ENCODE peak calls at places on chromosomes 5 and 9, in nine cellular contexts. One of them, this sample, is unnamed.

GRCh38 chr5:143182901-143183820 is 220.3 kb downstream of the NR3C1 start:
- DNase-seq in activated CD8-positive, alpha-beta T cell treated with anti-CD3 and anti-CD28 coated beads for 36 hours: peak
- DNase-seq in RCC 7860: no peak
- DNase-seq in fibroblast of lung: no peak
- DNase-seq in NCI-H1092 treated with DMSO at 0.1 percent for 48 hours: peak
- DNase-seq in activated CD4-positive, alpha-beta T cell treated with anti-CD3 and anti-CD28 coated beads for 36 hours: peak
- DNase-seq in breast epithelium: no peak
- DNase-seq in sciatic nerve: no peak
- DNase-seq in A673: no peak
- DNase-seq in this sample: no peak

GRCh38 chr5:61969761-61970160 is 336.2 kb upstream of the KIF2A start:
- DNase-seq in NCI-H1092 treated with DMSO at 0.1 percent for 48 hours: no peak
- DNase-seq in activated CD4-positive, alpha-beta T cell treated with anti-CD3 and anti-CD28 coated beads for 36 hours: no peak
- DNase-seq in activated CD8-positive, alpha-beta T cell treated with anti-CD3 and anti-CD28 coated beads for 36 hours: no peak
- DNase-seq in breast epithelium: no peak
- DNase-seq in sciatic nerve: no peak
- DNase-seq in A673: no peak
- DNase-seq in fibroblast of lung: no peak
- DNase-seq in RCC 7860: no peak
- DNase-seq in this sample: no peak

GRCh38 chr5:72817076-72817476 is 615 bp downstream of the TNPO1 start:
- DNase-seq in fibroblast of lung: peak
- DNase-seq in activated CD4-positive, alpha-beta T cell treated with anti-CD3 and anti-CD28 coated beads for 36 hours: peak
- DNase-seq in sciatic nerve: peak
- DNase-seq in A673: no peak
- DNase-seq in breast epithelium: peak
- DNase-seq in RCC 7860: peak
- DNase-seq in NCI-H1092 treated with DMSO at 0.1 percent for 48 hours: peak
- DNase-seq in activated CD8-positive, alpha-beta T cell treated with anti-CD3 and anti-CD28 coated beads for 36 hours: peak
- DNase-seq in this sample: peak

GRCh38 chr5:173792781-173793547 is 95.2 kb upstream of the CPEB4 start:
- DNase-seq in fibroblast of lung: no peak
- DNase-seq in activated CD4-positive, alpha-beta T cell treated with anti-CD3 and anti-CD28 coated beads for 36 hours: no peak
- DNase-seq in sciatic nerve: no peak
- DNase-seq in activated CD8-positive, alpha-beta T cell treated with anti-CD3 and anti-CD28 coated beads for 36 hours: no peak
- DNase-seq in A673: no peak
- DNase-seq in breast epithelium: no peak
- DNase-seq in RCC 7860: no peak
- DNase-seq in NCI-H1092 treated with DMSO at 0.1 percent for 48 hours: no peak
- DNase-seq in this sample: no peak

GRCh38 chr5:173745123-173745522 is 128.7 kb upstream of the BOD1 start:
- DNase-seq in activated CD4-positive, alpha-beta T cell treated with anti-CD3 and anti-CD28 coated beads for 36 hours: no peak
- DNase-seq in NCI-H1092 treated with DMSO at 0.1 percent for 48 hours: no peak
- DNase-seq in breast epithelium: no peak
- DNase-seq in A673: no peak
- DNase-seq in fibroblast of lung: no peak
- DNase-seq in RCC 7860: no peak
- DNase-seq in activated CD8-positive, alpha-beta T cell treated with anti-CD3 and anti-CD28 coated beads for 36 hours: no peak
- DNase-seq in sciatic nerve: no peak
- DNase-seq in this sample: no peak

GRCh38 chr9:124849801-124850200 is 3.5 kb upstream of the WDR38 start:
- DNase-seq in A673: no peak
- DNase-seq in activated CD4-positive, alpha-beta T cell treated with anti-CD3 and anti-CD28 coated beads for 36 hours: no peak
- DNase-seq in fibroblast of lung: peak
- DNase-seq in RCC 7860: no peak
- DNase-seq in breast epithelium: no peak
- DNase-seq in NCI-H1092 treated with DMSO at 0.1 percent for 48 hours: no peak
- DNase-seq in sciatic nerve: peak
- DNase-seq in activated CD8-positive, alpha-beta T cell treated with anti-CD3 and anti-CD28 coated beads for 36 hours: no peak
- DNase-seq in this sample: no peak

GRCh38 chr9:33852216-33852826 is 35.4 kb downstream of the UBE2R2 start:
- DNase-seq in breast epithelium: peak
- DNase-seq in RCC 7860: peak
- DNase-seq in activated CD4-positive, alpha-beta T cell treated with anti-CD3 and anti-CD28 coated beads for 36 hours: peak
- DNase-seq in activated CD8-positive, alpha-beta T cell treated with anti-CD3 and anti-CD28 coated beads for 36 hours: peak
- DNase-seq in fibroblast of lung: peak
- DNase-seq in NCI-H1092 treated with DMSO at 0.1 percent for 48 hours: peak
- DNase-seq in sciatic nerve: peak
- DNase-seq in A673: peak
- DNase-seq in this sample: peak

GRCh38 chr5:143865421-143865820 is 53.5 kb downstream of the HMHB1 start:
- DNase-seq in fibroblast of lung: no peak
- DNase-seq in sciatic nerve: no peak
- DNase-seq in RCC 7860: no peak
- DNase-seq in activated CD4-positive, alpha-beta T cell treated with anti-CD3 and anti-CD28 coated beads for 36 hours: no peak
- DNase-seq in NCI-H1092 treated with DMSO at 0.1 percent for 48 hours: no peak
- DNase-seq in A673: no peak
- DNase-seq in breast epithelium: no peak
- DNase-seq in activated CD8-positive, alpha-beta T cell treated with anti-CD3 and anti-CD28 coated beads for 36 hours: no peak
- DNase-seq in this sample: peak

GRCh38 chr5:116411101-116411571 is 163.5 kb downstream of the SEMA6A start:
- DNase-seq in fibroblast of lung: peak
- DNase-seq in NCI-H1092 treated with DMSO at 0.1 percent for 48 hours: no peak
- DNase-seq in RCC 7860: no peak
- DNase-seq in activated CD8-positive, alpha-beta T cell treated with anti-CD3 and anti-CD28 coated beads for 36 hours: no peak
- DNase-seq in A673: no peak
- DNase-seq in breast epithelium: no peak
- DNase-seq in sciatic nerve: no peak
- DNase-seq in activated CD4-positive, alpha-beta T cell treated with anti-CD3 and anti-CD28 coated beads for 36 hours: no peak
- DNase-seq in this sample: peak

GRCh38 chr5:176771102-176771845 is 39.1 kb upstream of the UNC5A start:
- DNase-seq in RCC 7860: no peak
- DNase-seq in activated CD4-positive, alpha-beta T cell treated with anti-CD3 and anti-CD28 coated beads for 36 hours: no peak
- DNase-seq in sciatic nerve: peak
- DNase-seq in breast epithelium: no peak
- DNase-seq in activated CD8-positive, alpha-beta T cell treated with anti-CD3 and anti-CD28 coated beads for 36 hours: no peak
- DNase-seq in NCI-H1092 treated with DMSO at 0.1 percent for 48 hours: no peak
- DNase-seq in A673: no peak
- DNase-seq in fibroblast of lung: no peak
- DNase-seq in this sample: no peak

GRCh38 chr5:136776022-136776927 is 410.9 kb upstream of the TRPC7 start:
- DNase-seq in NCI-H1092 treated with DMSO at 0.1 percent for 48 hours: no peak
- DNase-seq in RCC 7860: no peak
- DNase-seq in activated CD4-positive, alpha-beta T cell treated with anti-CD3 and anti-CD28 coated beads for 36 hours: no peak
- DNase-seq in fibroblast of lung: no peak
- DNase-seq in breast epithelium: no peak
- DNase-seq in sciatic nerve: no peak
- DNase-seq in A673: no peak
- DNase-seq in activated CD8-positive, alpha-beta T cell treated with anti-CD3 and anti-CD28 coated beads for 36 hours: no peak
- DNase-seq in this sample: no peak

GRCh38 chr5:90144625-90145327 is 264.8 kb downstream of the CETN3 start:
- DNase-seq in activated CD4-positive, alpha-beta T cell treated with anti-CD3 and anti-CD28 coated beads for 36 hours: no peak
- DNase-seq in NCI-H1092 treated with DMSO at 0.1 percent for 48 hours: no peak
- DNase-seq in breast epithelium: no peak
- DNase-seq in RCC 7860: no peak
- DNase-seq in A673: no peak
- DNase-seq in sciatic nerve: no peak
- DNase-seq in fibroblast of lung: peak
- DNase-seq in activated CD8-positive, alpha-beta T cell treated with anti-CD3 and anti-CD28 coated beads for 36 hours: no peak
- DNase-seq in this sample: no peak

GRCh38 chr9:4229252-4229651 is 70.6 kb downstream of the GLIS3 start:
- DNase-seq in NCI-H1092 treated with DMSO at 0.1 percent for 48 hours: no peak
- DNase-seq in sciatic nerve: no peak
- DNase-seq in breast epithelium: no peak
- DNase-seq in RCC 7860: no peak
- DNase-seq in fibroblast of lung: no peak
- DNase-seq in activated CD8-positive, alpha-beta T cell treated with anti-CD3 and anti-CD28 coated beads for 36 hours: no peak
- DNase-seq in activated CD4-positive, alpha-beta T cell treated with anti-CD3 and anti-CD28 coated beads for 36 hours: no peak
- DNase-seq in A673: no peak
- DNase-seq in this sample: no peak

GRCh38 chr5:17907094-17907493 is 272.8 kb downstream of the TAF11L14 start:
- DNase-seq in activated CD4-positive, alpha-beta T cell treated with anti-CD3 and anti-CD28 coated beads for 36 hours: no peak
- DNase-seq in NCI-H1092 treated with DMSO at 0.1 percent for 48 hours: no peak
- DNase-seq in RCC 7860: no peak
- DNase-seq in activated CD8-positive, alpha-beta T cell treated with anti-CD3 and anti-CD28 coated beads for 36 hours: no peak
- DNase-seq in sciatic nerve: no peak
- DNase-seq in breast epithelium: no peak
- DNase-seq in fibroblast of lung: no peak
- DNase-seq in A673: no peak
- DNase-seq in this sample: no peak

GRCh38 chr9:38417003-38417965 is 7.0 kb downstream of the IGFBPL1 start:
- DNase-seq in breast epithelium: no peak
- DNase-seq in sciatic nerve: no peak
- DNase-seq in activated CD4-positive, alpha-beta T cell treated with anti-CD3 and anti-CD28 coated beads for 36 hours: peak
- DNase-seq in A673: peak
- DNase-seq in NCI-H1092 treated with DMSO at 0.1 percent for 48 hours: peak
- DNase-seq in fibroblast of lung: no peak
- DNase-seq in activated CD8-positive, alpha-beta T cell treated with anti-CD3 and anti-CD28 coated beads for 36 hours: peak
- DNase-seq in RCC 7860: no peak
- DNase-seq in this sample: no peak

GRCh38 chr5:136174021-136174659 is 18.8 kb downstream of the SMIM32 start:
- DNase-seq in breast epithelium: no peak
- DNase-seq in RCC 7860: peak
- DNase-seq in A673: peak
- DNase-seq in activated CD4-positive, alpha-beta T cell treated with anti-CD3 and anti-CD28 coated beads for 36 hours: no peak
- DNase-seq in activated CD8-positive, alpha-beta T cell treated with anti-CD3 and anti-CD28 coated beads for 36 hours: no peak
- DNase-seq in sciatic nerve: no peak
- DNase-seq in fibroblast of lung: peak
- DNase-seq in NCI-H1092 treated with DMSO at 0.1 percent for 48 hours: peak
- DNase-seq in this sample: peak

GRCh38 chr9:136538599-136539426 is 7.0 kb downstream of the NOTCH1 start:
- DNase-seq in NCI-H1092 treated with DMSO at 0.1 percent for 48 hours: no peak
- DNase-seq in activated CD4-positive, alpha-beta T cell treated with anti-CD3 and anti-CD28 coated beads for 36 hours: peak
- DNase-seq in A673: no peak
- DNase-seq in sciatic nerve: no peak
- DNase-seq in activated CD8-positive, alpha-beta T cell treated with anti-CD3 and anti-CD28 coated beads for 36 hours: peak
- DNase-seq in breast epithelium: no peak
- DNase-seq in RCC 7860: no peak
- DNase-seq in fibroblast of lung: no peak
- DNase-seq in this sample: no peak

GRCh38 chr5:54415896-54416640 is 39.4 kb upstream of the HSPB3 start:
- DNase-seq in activated CD4-positive, alpha-beta T cell treated with anti-CD3 and anti-CD28 coated beads for 36 hours: no peak
- DNase-seq in fibroblast of lung: no peak
- DNase-seq in A673: no peak
- DNase-seq in breast epithelium: no peak
- DNase-seq in RCC 7860: no peak
- DNase-seq in sciatic nerve: no peak
- DNase-seq in activated CD8-positive, alpha-beta T cell treated with anti-CD3 and anti-CD28 coated beads for 36 hours: no peak
- DNase-seq in NCI-H1092 treated with DMSO at 0.1 percent for 48 hours: no peak
- DNase-seq in this sample: no peak

GRCh38 chr5:40413747-40414146 is 266.0 kb upstream of the PTGER4 start:
- DNase-seq in A673: peak
- DNase-seq in sciatic nerve: no peak
- DNase-seq in activated CD8-positive, alpha-beta T cell treated with anti-CD3 and anti-CD28 coated beads for 36 hours: no peak
- DNase-seq in activated CD4-positive, alpha-beta T cell treated with anti-CD3 and anti-CD28 coated beads for 36 hours: no peak
- DNase-seq in fibroblast of lung: peak
- DNase-seq in breast epithelium: no peak
- DNase-seq in RCC 7860: no peak
- DNase-seq in NCI-H1092 treated with DMSO at 0.1 percent for 48 hours: no peak
- DNase-seq in this sample: no peak

GRCh38 chr9:86201474-86202337 is 57.8 kb downstream of the C9orf153 start:
- DNase-seq in fibroblast of lung: no peak
- DNase-seq in sciatic nerve: no peak
- DNase-seq in RCC 7860: no peak
- DNase-seq in activated CD4-positive, alpha-beta T cell treated with anti-CD3 and anti-CD28 coated beads for 36 hours: no peak
- DNase-seq in NCI-H1092 treated with DMSO at 0.1 percent for 48 hours: no peak
- DNase-seq in breast epithelium: no peak
- DNase-seq in activated CD8-positive, alpha-beta T cell treated with anti-CD3 and anti-CD28 coated beads for 36 hours: no peak
- DNase-seq in A673: no peak
- DNase-seq in this sample: no peak

GRCh38 chr9:26975728-26976707 is 19.8 kb downstream of the IFT74 start:
- DNase-seq in NCI-H1092 treated with DMSO at 0.1 percent for 48 hours: peak
- DNase-seq in A673: peak
- DNase-seq in breast epithelium: no peak
- DNase-seq in activated CD4-positive, alpha-beta T cell treated with anti-CD3 and anti-CD28 coated beads for 36 hours: peak
- DNase-seq in RCC 7860: no peak
- DNase-seq in activated CD8-positive, alpha-beta T cell treated with anti-CD3 and anti-CD28 coated beads for 36 hours: peak
- DNase-seq in sciatic nerve: no peak
- DNase-seq in fibroblast of lung: peak
- DNase-seq in this sample: no peak